ENCODE peak calls at places on chromosome 3, in eight cellular contexts. B, Z, X, E, U, L, H and K are unnamed samples.

GRCh38 chr3:7340795-7341194 is 479.9 kb downstream of the GRM7 start:
- DNase-seq in H (no peak), X (no peak), L (no peak), E (no peak), U (no peak), Z (no peak), B (no peak), K (no peak)

GRCh38 chr3:72446406-72447058 is 401.7 kb downstream of the SHQ1 start:
- DNase-seq in L (no peak), B (no peak), U (peak; percentile 56), X (no peak), Z (no peak), E (peak; percentile 10), H (peak; percentile 29), K (peak; percentile 41)

GRCh38 chr3:71309886-71310285 is 273.6 kb downstream of the FOXP1 start:
- DNase-seq in H (no peak), L (no peak), Z (no peak), U (no peak), X (no peak), E (no peak), B (no peak), K (no peak)

GRCh38 chr3:37072892-37073291 is 79.6 kb downstream of the MLH1 start:
- DNase-seq in H (no peak), E (peak; percentile 70), U (no peak), L (no peak), B (no peak), Z (no peak), X (no peak), K (no peak)

GRCh38 chr3:23542079-23542478 is 263.7 kb upstream of the UBE2E1 start:
- DNase-seq in B (no peak), H (no peak), X (no peak), U (no peak), L (no peak), Z (no peak), E (no peak), K (no peak)

GRCh38 chr3:116339441-116340028 is 105.8 kb downstream of the LSAMP start:
- DNase-seq in H (peak; percentile 9), E (peak; percentile 4), X (no peak), L (no peak), Z (no peak), B (peak; percentile 30), U (no peak), K (no peak)

GRCh38 chr3:87546216-87546615 is 269.8 kb upstream of the POU1F1 start:
- DNase-seq in H (no peak), Z (no peak), X (no peak), E (no peak), B (no peak), L (no peak), U (no peak), K (no peak)

GRCh38 chr3:17336291-17336690 is 406.1 kb downstream of the TBC1D5 start:
- DNase-seq in X (no peak), U (no peak), H (no peak), Z (no peak), B (no peak), L (no peak), E (no peak), K (no peak)

GRCh38 chr3:138442433-138442832 is 8.0 kb downstream of the ESYT3 start:
- DNase-seq in Z (no peak), E (no peak), L (peak; percentile 46), X (no peak), U (no peak), B (no peak), H (no peak), K (no peak)

GRCh38 chr3:57279685-57280084 is 12.8 kb downstream of the ASB14 start:
- DNase-seq in B (no peak), X (no peak), Z (no peak), U (no peak), H (peak; percentile 13), L (no peak), E (no peak), K (no peak)

GRCh38 chr3:57274845-57275244 is 17.6 kb downstream of the ASB14 start:
- DNase-seq in X (no peak), Z (no peak), E (no peak), U (no peak), L (no peak), H (no peak), B (no peak), K (no peak)

GRCh38 chr3:57278237-57278636 is 14.2 kb downstream of the ASB14 start:
- DNase-seq in Z (no peak), E (no peak), H (no peak), U (no peak), B (no peak), L (no peak), X (no peak), K (no peak)

DNA sequence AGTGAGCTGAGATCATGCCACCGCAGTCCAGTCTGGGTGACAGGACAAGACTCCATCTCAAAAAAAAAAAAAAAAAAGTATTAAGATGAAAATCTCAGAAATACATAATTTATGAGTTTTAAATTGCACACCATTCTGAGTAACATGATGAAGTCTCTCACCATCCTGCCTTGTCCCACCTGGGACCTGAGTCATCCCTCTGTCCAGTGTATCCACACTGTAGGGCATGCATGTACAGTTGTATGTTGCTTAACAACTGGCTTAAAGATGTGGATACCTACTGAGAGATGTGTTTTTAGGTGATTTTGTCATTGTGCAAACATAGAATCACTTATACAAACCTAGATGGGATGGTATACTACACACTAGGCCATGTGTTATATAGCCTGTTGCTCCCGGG is 17.1 kb downstream of the ASB14 start:
- DNase-seq in H (no peak), X (no peak), B (no peak), L (no peak), E (no peak), U (no peak), Z (no peak), K (no peak)
- TF ChIP-seq CTCF in H (no peak), X (no peak), B (no peak), L (no peak), E (no peak), U (no peak), Z (no peak), K (no peak)

GRCh38 chr3:45503904-45504651 is 90.5 kb upstream of the LIMD1 start:
- DNase-seq in X (no peak), H (no peak), B (no peak), E (no peak), L (no peak), U (no peak), Z (no peak), K (no peak)

GRCh38 chr3:45497963-45498362 is 96.6 kb upstream of the LIMD1 start:
- DNase-seq in U (no peak), Z (no peak), H (no peak), E (no peak), L (no peak), B (no peak), X (no peak), K (no peak)

GRCh38 chr3:45498532-45498931 is 96.0 kb upstream of the LIMD1 start:
- DNase-seq in E (no peak), Z (no peak), X (no peak), H (no peak), L (no peak), U (no peak), B (no peak), K (no peak)

GRCh38 chr3:45496550-45496949 is 98.0 kb upstream of the LIMD1 start:
- DNase-seq in E (no peak), B (no peak), U (no peak), L (no peak), H (peak; percentile 13), X (peak; percentile 22), Z (no peak), K (no peak)

DNA sequence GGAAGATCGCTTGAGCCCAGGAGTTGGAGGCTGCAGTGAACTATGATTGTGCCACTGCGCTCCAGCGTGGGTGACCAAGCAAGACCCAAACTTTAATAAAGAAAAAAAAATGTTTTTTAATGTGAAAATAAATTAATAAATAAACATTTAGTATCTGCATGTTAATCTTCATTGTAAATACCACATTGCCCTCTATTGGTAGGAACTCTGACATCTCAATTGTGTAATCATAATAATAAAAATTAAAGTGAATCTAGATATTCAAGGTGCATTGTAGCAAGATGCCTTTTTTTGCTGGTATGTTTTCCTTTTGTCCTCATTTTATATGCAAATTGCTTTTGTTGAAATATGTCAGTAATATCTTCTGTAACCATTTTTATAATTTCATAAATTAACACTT is 95.0 kb upstream of the LIMD1 start:
- DNase-seq in B (no peak), L (no peak), X (no peak), U (peak; percentile 25), E (peak; percentile 16), H (no peak), Z (no peak), K (no peak)
- TF ChIP-seq CTCF in B (peak; percentile 56), L (peak; percentile 35), X (no peak), U (peak; percentile 71), E (no peak), H (peak; percentile 42), Z (no peak), K (peak; percentile 69)

GRCh38 chr3:122189357-122189756 is 5.9 kb downstream of the CASR start:
- DNase-seq in H (no peak), X (no peak), E (no peak), Z (no peak), U (no peak), L (no peak), B (no peak), K (no peak)

GRCh38 chr3:122184591-122184929 is 1.1 kb downstream of the CASR start:
- DNase-seq in U (no peak), H (no peak), L (no peak), B (no peak), E (no peak), Z (no peak), X (no peak), K (no peak)

GRCh38 chr3:122186372-122186771 is 2.9 kb downstream of the CASR start:
- DNase-seq in U (no peak), X (no peak), H (no peak), E (no peak), L (no peak), Z (no peak), B (no peak), K (no peak)

GRCh38 chr3:122190525-122190924 is 7.1 kb downstream of the CASR start:
- DNase-seq in L (no peak), X (no peak), Z (no peak), U (no peak), E (no peak), H (no peak), B (no peak), K (no peak)

DNA sequence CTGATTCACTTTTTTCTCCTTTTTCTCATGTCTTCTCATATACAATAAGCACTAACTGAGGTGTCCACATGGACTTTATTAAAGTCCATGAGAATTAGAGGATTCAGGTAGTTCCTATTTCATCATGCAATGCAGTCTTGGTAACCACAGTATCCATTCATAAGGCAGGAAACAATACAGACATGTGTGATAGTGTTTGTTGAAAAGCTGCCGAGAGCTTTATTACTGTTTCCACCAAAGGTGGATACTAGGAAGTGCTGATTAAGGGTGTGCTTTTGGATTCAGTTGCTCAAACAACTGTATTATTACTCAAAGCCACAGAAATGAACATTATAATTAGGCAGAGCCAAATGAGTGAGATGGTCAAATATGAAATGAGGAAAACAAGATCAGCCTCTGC is 5.3 kb downstream of the CASR start:
- DNase-seq in B (no peak), U (no peak), H (no peak), L (no peak), Z (no peak), E (no peak), X (no peak), K (no peak)
- TF ChIP-seq CTCF in B (no peak), U (no peak), H (no peak), L (no peak), Z (no peak), E (no peak), X (no peak), K (no peak)

DNA sequence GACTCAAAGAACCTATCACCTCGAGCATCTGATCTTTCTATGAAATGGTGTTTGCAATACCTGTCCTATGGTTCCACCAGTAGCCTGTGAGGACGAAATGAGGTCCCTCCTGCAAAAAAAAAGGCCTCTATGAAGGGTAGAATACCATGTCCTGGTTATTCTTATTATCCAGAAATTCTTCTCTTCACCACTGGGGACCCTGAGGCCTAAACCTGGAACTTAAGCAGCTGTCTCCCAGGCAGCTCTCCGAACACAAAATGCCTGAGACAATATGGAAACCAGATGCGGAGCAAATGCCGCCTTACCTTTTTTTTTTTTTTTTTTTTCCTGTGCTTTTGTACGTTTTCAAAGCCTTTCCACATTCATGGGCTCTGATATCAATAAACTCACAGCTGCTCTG is 62.1 kb upstream of the WNT5A start:
- DNase-seq in L (no peak), H (no peak), X (no peak), E (peak; percentile 77), B (no peak), U (no peak), Z (no peak), K (no peak)
- TF ChIP-seq CTCF in L (no peak), H (no peak), X (no peak), E (peak; percentile 50), B (no peak), U (peak; percentile 33), Z (no peak), K (peak; percentile 48)